ENCODE peak calls at places on chromosomes 2 and 18, in nine cellular contexts. D is HepG2, E is esophagus squamous epithelium, P is erythroblast, L is uterus, N is stomach, X is right lobe of liver, V is endothelial cell of umbilical vein, G is IMR-90. F is an unnamed sample.

GRCh38 chr2:234808907-234809306 is 142.9 kb upstream of the SH3BP4 start:
- DNase-seq in D (no peak), E (no peak), P (no peak), L (no peak), N (no peak), X (no peak), V (no peak), G (no peak), F (no peak)

GRCh38 chr18:6284761-6285160 is 129.9 kb downstream of the L3MBTL4 start:
- DNase-seq in D (no peak), E (no peak), P (no peak), L (no peak), N (no peak), X (no peak), V (no peak), G (no peak), F (no peak)

GRCh38 chr18:3192286-3192685 is 27.5 kb downstream of the MYOM1 start:
- DNase-seq in D (no peak), E (no peak), P (no peak), L (no peak), N (no peak), X (no peak), V (no peak), G (no peak), F (no peak)

GRCh38 chr2:136310005-136310495 is 192.1 kb upstream of the CXCR4 start:
- DNase-seq in D (no peak), E (no peak), P (no peak), L (no peak), N (no peak), X (no peak), V (no peak), G (no peak), F (no peak)

GRCh38 chr2:65465124-65465523 is 32.7 kb upstream of the SPRED2 start:
- DNase-seq in D (no peak), E (no peak), P (no peak), L (no peak), N (no peak), X (no peak), V (no peak), G (no peak), F (no peak)

GRCh38 chr2:152283392-152283791 is 51.6 kb upstream of the FMNL2 start:
- DNase-seq in D (no peak), E (no peak), P (no peak), L (no peak), N (no peak), X (no peak), V (no peak), G (no peak), F (no peak)

GRCh38 chr2:232377841-232378734 is 463 bp upstream of the ALPP start:
- DNase-seq in D (no peak), E (no peak), P (no peak), L (no peak), N (no peak), X (no peak), V (no peak), G (no peak), F (no peak)

GRCh38 chr2:54629914-54630609 is 93.4 kb upstream of the EML6 start:
- DNase-seq in D (peak; percentile 81), E (no peak), P (no peak), L (no peak), N (peak; percentile 50), X (peak; percentile 95), V (no peak), G (peak; percentile 66), F (peak; percentile 55)

GRCh38 chr18:57353940-57354461 is 1.6 kb downstream of the ST8SIA3 start:
- DNase-seq in D (peak; percentile 2), E (no peak), P (peak; percentile 55), L (no peak), N (no peak), X (peak; percentile 70), V (peak; percentile 22), G (peak; percentile 17), F (no peak)

GRCh38 chr2:10238396-10238795 is 64.3 kb upstream of the HPCAL1 start:
- DNase-seq in D (no peak), E (no peak), P (no peak), L (no peak), N (no peak), X (no peak), V (no peak), G (no peak), F (no peak)

GRCh38 chr2:46252891-46253659 is 44.1 kb upstream of the EPAS1 start:
- DNase-seq in D (no peak), E (no peak), P (no peak), L (no peak), N (no peak), X (peak; percentile 87), V (peak; percentile 74), G (no peak), F (no peak)

GRCh38 chr2:30230479-30230854 is 867 bp upstream of the LBH start:
- DNase-seq in D (no peak), E (no peak), P (peak; percentile 51), L (peak; percentile 86), N (no peak), X (no peak), V (peak; percentile 18), G (peak; percentile 64), F (no peak)

GRCh38 chr18:64017870-64018269 is 48.0 kb downstream of the SERPINB8 start:
- DNase-seq in D (peak; percentile 23), E (no peak), P (peak; percentile 13), L (no peak), N (no peak), X (no peak), V (peak; percentile 39), G (peak; percentile 13), F (no peak)
- TF ChIP-seq POLR2A in D (no peak), E (no peak), P (no peak), L (no peak), N (no peak), X (no peak), V (no peak), G (no peak), F (no peak)

GRCh38 chr2:171999604-172000469 is at the start of gene METAP1D:
- DNase-seq in D (peak; percentile 91), E (peak; percentile 15), P (peak; percentile 94), L (peak; percentile 86), N (peak; percentile 92), X (peak; percentile 96), V (peak; percentile 94), G (peak; percentile 88), F (peak; percentile 97)
- TF ChIP-seq POLR2A in D (peak; percentile 98), E (no peak), P (peak; percentile 90), L (no peak), N (no peak), X (peak; percentile 66), V (peak; percentile 82), G (peak; percentile 80), F (peak; percentile 86)

GRCh38 chr2:219206442-219207253 is at the start of gene ZFAND2B:
- DNase-seq in D (peak; percentile 86), E (peak; percentile 82), P (peak; percentile 95), L (peak; percentile 95), N (peak; percentile 97), X (peak; percentile 97), V (peak; percentile 94), G (peak; percentile 88), F (peak; percentile 94)
- TF ChIP-seq POLR2A in D (peak; percentile 97), E (peak; percentile 95), P (peak; percentile 97), L (peak; percentile 100), N (peak; percentile 84), X (peak; percentile 96), V (peak; percentile 99), G (peak; percentile 88), F (peak; percentile 90)

GRCh38 chr18:76498064-76498463 is 3.0 kb upstream of the ZNF516 start:
- DNase-seq in D (no peak), E (no peak), P (no peak), L (no peak), N (no peak), X (no peak), V (no peak), G (no peak), F (no peak)

GRCh38 chr18:76494181-76494540 is 881 bp downstream of the ZNF516 start:
- DNase-seq in D (peak; percentile 18), E (no peak), P (peak; percentile 76), L (peak; percentile 63), N (no peak), X (peak; percentile 68), V (no peak), G (peak; percentile 43), F (no peak)

GRCh38 chr18:76495435-76496199 is 575 bp upstream of the ZNF516 start:
- DNase-seq in D (peak; percentile 65), E (no peak), P (peak; percentile 65), L (peak; percentile 47), N (no peak), X (no peak), V (no peak), G (peak; percentile 65), F (no peak)

GRCh38 chr18:76494541-76495403 is at the start of gene ZNF516:
- DNase-seq in D (peak; percentile 25), E (no peak), P (peak; percentile 58), L (peak; percentile 50), N (peak; percentile 45), X (peak; percentile 66), V (no peak), G (peak; percentile 34), F (no peak)

GRCh38 chr18:76496200-76496890 is 1.3 kb upstream of the ZNF516 start:
- DNase-seq in D (peak; percentile 22), E (no peak), P (peak; percentile 92), L (peak; percentile 86), N (peak; percentile 63), X (peak; percentile 79), V (no peak), G (peak; percentile 74), F (no peak)
- TF ChIP-seq POLR2A in D (peak; percentile 40), E (no peak), P (no peak), L (no peak), N (no peak), X (peak; percentile 27), V (no peak), G (no peak), F (no peak)

DNA sequence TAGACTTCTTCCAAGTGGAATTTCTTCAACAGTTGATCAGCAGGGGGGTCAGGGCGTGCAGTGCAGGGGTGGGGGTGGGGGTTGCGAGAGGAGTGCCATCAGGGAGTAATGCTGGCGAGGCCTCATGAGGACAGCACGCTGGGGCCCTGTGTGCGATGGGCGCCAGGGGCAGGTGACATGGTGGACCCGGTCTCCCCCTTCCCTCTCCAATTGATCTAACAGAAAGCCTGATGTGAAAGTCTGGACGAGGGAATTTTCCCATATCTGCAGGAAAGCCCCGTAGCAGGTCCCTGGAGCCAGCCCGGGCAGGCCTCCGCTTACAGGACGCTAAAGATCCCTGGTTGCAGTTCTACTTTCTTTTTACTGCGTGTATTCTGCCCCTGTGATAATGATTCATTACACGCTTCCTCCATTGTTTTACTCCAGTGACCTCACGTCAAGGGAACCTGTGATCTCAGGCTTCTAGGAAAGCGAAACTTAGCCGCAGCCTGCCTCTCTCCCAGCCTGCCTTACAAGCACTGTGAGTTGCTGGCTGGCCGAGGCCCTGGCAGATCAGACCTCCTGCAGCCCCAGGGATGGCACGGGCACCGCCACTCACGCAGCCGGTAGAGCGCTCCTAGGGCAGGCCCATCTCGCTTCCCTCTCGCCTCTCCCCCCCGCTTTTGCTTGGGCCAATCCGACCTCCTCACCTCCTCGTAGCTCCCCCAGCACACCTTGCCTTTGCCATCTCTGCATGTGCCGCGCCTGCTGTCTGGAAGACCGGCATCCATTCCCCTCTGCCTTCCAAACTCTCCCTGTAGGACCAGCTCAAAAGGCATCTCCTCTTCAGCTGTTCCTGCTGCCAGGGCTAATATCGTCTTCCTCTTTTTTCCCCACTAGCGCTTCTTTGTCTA is 19.2 kb downstream of the NEURL3 start:
- DNase-seq in D (peak; percentile 48), E (no peak), P (peak; percentile 16), L (peak; percentile 59), N (peak; percentile 82), X (peak; percentile 76), V (peak; percentile 94), G (peak; percentile 87), F (peak; percentile 83)
- TF ChIP-seq POLR2A in D (no peak), E (no peak), P (peak; percentile 40), L (peak; percentile 61), N (no peak), X (peak; percentile 46), V (peak; percentile 30), G (no peak), F (peak; percentile 40)

F was measured in H54.